ENCODE peak calls at places on chromosomes 6 and 20, in five cellular contexts. D is aorta, P is fibroblast of lung, I is GM23248, U is lung. H is an unnamed sample. For H3K9me3 and H3K4me1, the result is how much of the 10 kb centered on the place peaks cover.

GRCh38 chr6:19712012-19712688 is 125.0 kb upstream of the ID4 start:
- DNase-seq in D (no peak), P (no peak), I (no peak), U (no peak), H (no peak)

GRCh38 chr6:97665410-97665809 is 382.4 kb upstream of the MMS22L start:
- DNase-seq in D (no peak), P (no peak), I (no peak), U (no peak), H (no peak)

GRCh38 chr6:27651371-27651732 is 178.4 kb upstream of the ZNF184 start:
- DNase-seq in D (no peak), P (no peak), I (no peak), U (no peak), H (no peak)

GRCh38 chr6:90403489-90404381 is 107.1 kb upstream of the BACH2 start:
- DNase-seq in D (no peak), P (peak), I (peak), U (no peak), H (peak)

GRCh38 chr20:58078741-58079522 is 149.5 kb downstream of the ANKRD60 start:
- DNase-seq in D (no peak), P (peak), I (peak), U (no peak), H (no peak)

GRCh38 chr6:135108692-135109091 is 54.1 kb upstream of the HBS1L start:
- DNase-seq in D (no peak), P (no peak), I (no peak), U (no peak), H (no peak)

GRCh38 chr20:38878798-38879197 is 47.4 kb upstream of the FAM83D start:
- DNase-seq in D (no peak), P (peak), I (peak), U (no peak), H (no peak)

GRCh38 chr20:1664911-1665310 is 7.3 kb upstream of the SIRPG start:
- DNase-seq in D (no peak), P (no peak), I (no peak), U (no peak), H (no peak)

GRCh38 chr6:31736026-31736767 is at the start of gene CLIC1:
- DNase-seq in D (peak), P (peak), I (peak), U (peak), H (peak)

GRCh38 chr20:21262812-21263211 is 40.3 kb upstream of the XRN2 start:
- DNase-seq in D (no peak), P (no peak), I (no peak), U (no peak), H (no peak)

GRCh38 chr20:21269772-21270171 is 33.4 kb upstream of the XRN2 start:
- DNase-seq in D (no peak), P (no peak), I (no peak), U (no peak), H (no peak)

GRCh38 chr20:21266191-21266536 is 37.0 kb upstream of the XRN2 start:
- DNase-seq in D (no peak), P (no peak), I (no peak), U (no peak), H (no peak)

GRCh38 chr20:21270806-21271205 is 32.3 kb upstream of the XRN2 start:
- DNase-seq in D (no peak), P (no peak), I (no peak), U (no peak), H (no peak)

DNA sequence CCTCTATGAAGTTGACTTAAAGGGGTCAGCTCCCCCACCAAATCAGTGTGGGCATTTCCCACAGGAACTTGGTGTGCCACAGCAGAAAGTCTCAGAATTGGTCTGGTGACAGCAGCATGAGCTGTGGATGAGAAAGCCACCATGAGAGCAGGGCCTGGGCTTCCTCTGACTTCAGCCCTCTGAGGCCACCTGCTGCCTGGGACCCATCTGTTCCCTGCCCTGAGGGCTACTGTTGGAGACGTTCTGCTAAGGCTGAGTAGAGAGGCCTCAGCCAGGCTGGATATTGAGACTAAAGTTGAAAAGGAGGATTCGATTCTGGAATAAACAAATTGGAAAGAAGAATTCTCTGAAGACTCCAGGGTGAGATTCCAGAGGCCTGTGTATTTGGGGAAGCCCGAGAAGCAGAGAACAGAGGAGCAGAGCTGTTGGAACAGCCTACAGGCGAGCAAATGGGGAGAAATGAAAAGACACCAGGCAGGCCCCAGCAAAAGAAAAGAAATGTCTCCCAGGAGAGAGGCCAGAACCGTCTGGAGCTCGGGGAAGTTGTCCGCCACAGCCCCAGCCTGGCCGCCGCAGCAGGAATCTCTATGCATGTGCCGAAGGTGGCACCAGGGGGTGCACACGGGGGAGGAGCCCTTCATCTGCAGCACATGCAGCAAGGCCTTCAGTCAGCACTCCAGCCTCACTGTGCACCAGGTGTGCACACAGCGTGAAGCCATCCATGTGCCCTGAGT is 37.5 kb upstream of the XRN2 start:
- DNase-seq in D (no peak), P (no peak), I (no peak), U (no peak), H (no peak)
- H3K27ac ChIP-seq in D (no peak), P (no peak), I (no peak), U (no peak), H (no peak)

GRCh38 chr20:31274441-31274840 is 17.0 kb downstream of the DEFB115 start:
- DNase-seq in D (peak), P (no peak), I (no peak), U (no peak), H (no peak)

GRCh38 chr20:31278178-31278577 is 20.7 kb downstream of the DEFB115 start:
- DNase-seq in D (peak), P (no peak), I (no peak), U (no peak), H (no peak)
- H3K9me3 ChIP-seq in D (under half), P (under half), I (under half), U (under half), H (under half)

GRCh38 chr6:157226761-157227160 is 96.6 kb downstream of the TMEM242 start:
- DNase-seq in D (no peak), P (no peak), I (peak), U (no peak), H (no peak)
- H3K4me1 ChIP-seq in D (under half), P (under half), I (under half), U (under half), H (under half)

GRCh38 chr6:33521790-33522091 is 58.3 kb downstream of the BAK1 start:
- DNase-seq in D (no peak), P (no peak), I (no peak), U (no peak), H (no peak)
- H3K27ac ChIP-seq in D (no peak), P (no peak), I (no peak), U (no peak), H (no peak)

GRCh38 chr6:67887747-67888545 is 747.1 kb upstream of the ADGRB3 start:
- DNase-seq in D (no peak), P (no peak), I (no peak), U (no peak), H (no peak)
- H3K9me3 ChIP-seq in D (under half), P (under half), I (under half), U (under half), H (under half)

GRCh38 chr6:46472243-46472642 is 19.0 kb downstream of the RCAN2 start:
- DNase-seq in D (no peak), P (no peak), I (no peak), U (no peak), H (no peak)
- H3K4me1 ChIP-seq in D (under half), P (under half), I (under half), U (under half), H (under half)

GRCh38 chr6:52519618-52520017 is 57.2 kb downstream of the TRAM2 start:
- DNase-seq in D (no peak), P (no peak), I (peak), U (no peak), H (no peak)
- H3K27ac ChIP-seq in D (no peak), P (peak), I (peak), U (no peak), H (no peak)

GRCh38 chr6:139666284-139666683 is 291.8 kb upstream of the CITED2 start:
- DNase-seq in D (no peak), P (no peak), I (no peak), U (no peak), H (no peak)
- H3K9me3 ChIP-seq in D (under half), P (under half), I (under half), U (under half), H (under half)